ENCODE peak calls at places on chromosomes 2 and 18, in five cellular contexts. One of them, this sample, is unnamed.

GRCh38 chr2:101474752-101475384 is at the start of gene RFX8:
- DNase-seq in stimulated activated CD8-positive, alpha-beta memory T cell treated with anti-CD3 and anti-CD28 coated beads, Interleukin-4, amount 100 ng/mL, for 1 hour: no peak
- DNase-seq in AG09309: peak
- DNase-seq in AG04450: peak
- DNase-seq in NCI-H82: no peak
- DNase-seq in this sample: peak

GRCh38 chr2:5666798-5667197 is 25.4 kb upstream of the SOX11 start:
- DNase-seq in NCI-H82: no peak
- DNase-seq in AG09309: no peak
- DNase-seq in stimulated activated CD8-positive, alpha-beta memory T cell treated with anti-CD3 and anti-CD28 coated beads, Interleukin-4, amount 100 ng/mL, for 1 hour: no peak
- DNase-seq in AG04450: no peak
- DNase-seq in this sample: no peak

GRCh38 chr2:179251865-179252264 is 12.8 kb downstream of the SESTD1 start:
- DNase-seq in stimulated activated CD8-positive, alpha-beta memory T cell treated with anti-CD3 and anti-CD28 coated beads, Interleukin-4, amount 100 ng/mL, for 1 hour: no peak
- DNase-seq in AG09309: no peak
- DNase-seq in NCI-H82: no peak
- DNase-seq in AG04450: no peak
- DNase-seq in this sample: no peak

GRCh38 chr18:46656326-46657114 is 500 bp downstream of the LOXHD1 start:
- DNase-seq in stimulated activated CD8-positive, alpha-beta memory T cell treated with anti-CD3 and anti-CD28 coated beads, Interleukin-4, amount 100 ng/mL, for 1 hour: no peak
- DNase-seq in NCI-H82: no peak
- DNase-seq in AG04450: no peak
- DNase-seq in AG09309: no peak
- DNase-seq in this sample: no peak

GRCh38 chr2:10339647-10340592 is 37.2 kb downstream of the HPCAL1 start:
- DNase-seq in AG04450: no peak
- DNase-seq in stimulated activated CD8-positive, alpha-beta memory T cell treated with anti-CD3 and anti-CD28 coated beads, Interleukin-4, amount 100 ng/mL, for 1 hour: no peak
- DNase-seq in AG09309: no peak
- DNase-seq in NCI-H82: no peak
- DNase-seq in this sample: peak

GRCh38 chr18:22723741-22724140 is 209.4 kb upstream of the RBBP8 start:
- DNase-seq in NCI-H82: no peak
- DNase-seq in stimulated activated CD8-positive, alpha-beta memory T cell treated with anti-CD3 and anti-CD28 coated beads, Interleukin-4, amount 100 ng/mL, for 1 hour: no peak
- DNase-seq in AG09309: no peak
- DNase-seq in AG04450: no peak
- DNase-seq in this sample: no peak

GRCh38 chr2:86280191-86280667 is 57.2 kb downstream of the REEP1 start:
- DNase-seq in stimulated activated CD8-positive, alpha-beta memory T cell treated with anti-CD3 and anti-CD28 coated beads, Interleukin-4, amount 100 ng/mL, for 1 hour: no peak
- DNase-seq in NCI-H82: no peak
- DNase-seq in AG04450: no peak
- DNase-seq in AG09309: no peak
- DNase-seq in this sample: no peak

GRCh38 chr2:132562245-132562644 is 107.8 kb downstream of the LYPD1 start:
- DNase-seq in AG09309: no peak
- DNase-seq in NCI-H82: no peak
- DNase-seq in stimulated activated CD8-positive, alpha-beta memory T cell treated with anti-CD3 and anti-CD28 coated beads, Interleukin-4, amount 100 ng/mL, for 1 hour: no peak
- DNase-seq in AG04450: no peak
- DNase-seq in this sample: no peak

GRCh38 chr18:2905802-2906521 is 59.2 kb downstream of the EMILIN2 start:
- DNase-seq in stimulated activated CD8-positive, alpha-beta memory T cell treated with anti-CD3 and anti-CD28 coated beads, Interleukin-4, amount 100 ng/mL, for 1 hour: no peak
- DNase-seq in NCI-H82: peak
- DNase-seq in AG04450: no peak
- DNase-seq in AG09309: no peak
- DNase-seq in this sample: peak

GRCh38 chr2:129877289-129877741 is 102.2 kb upstream of the RAB6C start:
- DNase-seq in AG04450: peak
- DNase-seq in NCI-H82: peak
- DNase-seq in AG09309: no peak
- DNase-seq in stimulated activated CD8-positive, alpha-beta memory T cell treated with anti-CD3 and anti-CD28 coated beads, Interleukin-4, amount 100 ng/mL, for 1 hour: peak
- DNase-seq in this sample: peak

GRCh38 chr2:46302005-46302696 is 4.9 kb downstream of the EPAS1 start:
- DNase-seq in AG09309: no peak
- DNase-seq in stimulated activated CD8-positive, alpha-beta memory T cell treated with anti-CD3 and anti-CD28 coated beads, Interleukin-4, amount 100 ng/mL, for 1 hour: no peak
- DNase-seq in AG04450: no peak
- DNase-seq in NCI-H82: no peak
- DNase-seq in this sample: no peak

GRCh38 chr18:11322006-11322405 is 172.6 kb upstream of the PIEZO2 start:
- DNase-seq in AG04450: no peak
- DNase-seq in NCI-H82: no peak
- DNase-seq in AG09309: no peak
- DNase-seq in stimulated activated CD8-positive, alpha-beta memory T cell treated with anti-CD3 and anti-CD28 coated beads, Interleukin-4, amount 100 ng/mL, for 1 hour: no peak
- DNase-seq in this sample: no peak

GRCh38 chr2:36366491-36367120 is 11.0 kb downstream of the CRIM1 start:
- DNase-seq in NCI-H82: no peak
- DNase-seq in stimulated activated CD8-positive, alpha-beta memory T cell treated with anti-CD3 and anti-CD28 coated beads, Interleukin-4, amount 100 ng/mL, for 1 hour: no peak
- DNase-seq in AG04450: no peak
- DNase-seq in AG09309: no peak
- DNase-seq in this sample: no peak

GRCh38 chr2:15693382-15693781 is 101.7 kb downstream of the DDX1 start:
- DNase-seq in AG09309: no peak
- DNase-seq in AG04450: no peak
- DNase-seq in stimulated activated CD8-positive, alpha-beta memory T cell treated with anti-CD3 and anti-CD28 coated beads, Interleukin-4, amount 100 ng/mL, for 1 hour: no peak
- DNase-seq in NCI-H82: no peak
- DNase-seq in this sample: no peak

GRCh38 chr18:33034212-33034611 is 261.4 kb upstream of the KLHL14 start:
- DNase-seq in AG04450: no peak
- DNase-seq in NCI-H82: no peak
- DNase-seq in stimulated activated CD8-positive, alpha-beta memory T cell treated with anti-CD3 and anti-CD28 coated beads, Interleukin-4, amount 100 ng/mL, for 1 hour: no peak
- DNase-seq in AG09309: no peak
- DNase-seq in this sample: no peak

GRCh38 chr18:57793630-57793986 is 9.5 kb downstream of the ATP8B1 start:
- DNase-seq in AG04450: no peak
- DNase-seq in AG09309: no peak
- DNase-seq in NCI-H82: no peak
- DNase-seq in stimulated activated CD8-positive, alpha-beta memory T cell treated with anti-CD3 and anti-CD28 coated beads, Interleukin-4, amount 100 ng/mL, for 1 hour: no peak
- DNase-seq in this sample: no peak

GRCh38 chr2:69366-70344 is 23.4 kb upstream of the FAM110C start:
- DNase-seq in stimulated activated CD8-positive, alpha-beta memory T cell treated with anti-CD3 and anti-CD28 coated beads, Interleukin-4, amount 100 ng/mL, for 1 hour: no peak
- DNase-seq in AG04450: no peak
- DNase-seq in NCI-H82: no peak
- DNase-seq in AG09309: no peak
- DNase-seq in this sample: no peak

GRCh38 chr2:192162392-192163042 is 32.2 kb downstream of the TMEFF2 start:
- DNase-seq in AG09309: peak
- DNase-seq in AG04450: peak
- DNase-seq in NCI-H82: peak
- DNase-seq in stimulated activated CD8-positive, alpha-beta memory T cell treated with anti-CD3 and anti-CD28 coated beads, Interleukin-4, amount 100 ng/mL, for 1 hour: peak
- DNase-seq in this sample: peak

GRCh38 chr18:28666216-28666615 is 489.3 kb upstream of the CDH2 start:
- DNase-seq in stimulated activated CD8-positive, alpha-beta memory T cell treated with anti-CD3 and anti-CD28 coated beads, Interleukin-4, amount 100 ng/mL, for 1 hour: no peak
- DNase-seq in AG09309: no peak
- DNase-seq in NCI-H82: no peak
- DNase-seq in AG04450: no peak
- DNase-seq in this sample: no peak

GRCh38 chr18:76821356-76821874 is 942 bp upstream of the ZNF236 start:
- DNase-seq in NCI-H82: peak
- DNase-seq in AG09309: no peak
- DNase-seq in AG04450: no peak
- DNase-seq in stimulated activated CD8-positive, alpha-beta memory T cell treated with anti-CD3 and anti-CD28 coated beads, Interleukin-4, amount 100 ng/mL, for 1 hour: no peak
- DNase-seq in this sample: no peak

GRCh38 chr2:10333247-10333613 is 30.5 kb downstream of the HPCAL1 start:
- DNase-seq in AG04450: no peak
- DNase-seq in AG09309: no peak
- DNase-seq in stimulated activated CD8-positive, alpha-beta memory T cell treated with anti-CD3 and anti-CD28 coated beads, Interleukin-4, amount 100 ng/mL, for 1 hour: no peak
- DNase-seq in NCI-H82: peak
- DNase-seq in this sample: no peak

GRCh38 chr2:197556456-197556855 is 40.6 kb downstream of the MOB4 start:
- DNase-seq in AG04450: no peak
- DNase-seq in stimulated activated CD8-positive, alpha-beta memory T cell treated with anti-CD3 and anti-CD28 coated beads, Interleukin-4, amount 100 ng/mL, for 1 hour: no peak
- DNase-seq in AG09309: no peak
- DNase-seq in NCI-H82: peak
- DNase-seq in this sample: no peak

GRCh38 chr2:23287250-23287704 is 97.7 kb upstream of the KLHL29 start:
- DNase-seq in NCI-H82: no peak
- DNase-seq in AG09309: peak
- DNase-seq in AG04450: peak
- DNase-seq in stimulated activated CD8-positive, alpha-beta memory T cell treated with anti-CD3 and anti-CD28 coated beads, Interleukin-4, amount 100 ng/mL, for 1 hour: no peak
- DNase-seq in this sample: no peak

GRCh38 chr2:4246364-4247131 is 543.2 kb downstream of the DCDC2C start:
- DNase-seq in AG04450: no peak
- DNase-seq in AG09309: no peak
- DNase-seq in stimulated activated CD8-positive, alpha-beta memory T cell treated with anti-CD3 and anti-CD28 coated beads, Interleukin-4, amount 100 ng/mL, for 1 hour: no peak
- DNase-seq in NCI-H82: no peak
- DNase-seq in this sample: no peak